ENCODE peak calls at places on chromosomes 16 and 17, in four cellular contexts. One of them, this sample, is unnamed.

GRCh38 chr17:79504181-79504605 is 106.7 kb downstream of the RBFOX3 start:
- DNase-seq in IMR-90: no peak
- DNase-seq in H1: no peak
- DNase-seq in mesendoderm: peak; percentile 30
- DNase-seq in this sample: no peak

GRCh38 chr17:29615048-29615385 is 7.7 kb downstream of the CORO6 start:
- DNase-seq in IMR-90: no peak
- DNase-seq in H1: no peak
- DNase-seq in mesendoderm: no peak
- DNase-seq in this sample: no peak

GRCh38 chr17:27747462-27748359 is 52.6 kb downstream of the NOS2 start:
- DNase-seq in IMR-90: no peak
- DNase-seq in H1: peak; percentile 81
- DNase-seq in mesendoderm: peak; percentile 67
- DNase-seq in this sample: peak; percentile 86

GRCh38 chr17:43713494-43714162 is 45.0 kb downstream of the SOST start:
- DNase-seq in IMR-90: no peak
- DNase-seq in H1: peak; percentile 70
- DNase-seq in mesendoderm: peak; percentile 31
- DNase-seq in this sample: peak; percentile 61

GRCh38 chr17:42458497-42459255 is at the start of gene ATP6V0A1:
- DNase-seq in IMR-90: peak; percentile 81
- DNase-seq in H1: peak; percentile 96
- DNase-seq in mesendoderm: peak; percentile 93
- DNase-seq in this sample: peak; percentile 98

GRCh38 chr17:69907081-69907847 is 167.8 kb upstream of the KCNJ16 start:
- DNase-seq in IMR-90: no peak
- DNase-seq in H1: no peak
- DNase-seq in mesendoderm: no peak
- DNase-seq in this sample: no peak

GRCh38 chr17:17851101-17851500 is 14.3 kb upstream of the SREBF1 start:
- DNase-seq in IMR-90: no peak
- DNase-seq in H1: no peak
- DNase-seq in mesendoderm: no peak
- DNase-seq in this sample: no peak

GRCh38 chr17:47789611-47790520 is 31.7 kb downstream of the OSBPL7 start:
- DNase-seq in IMR-90: peak; percentile 38
- DNase-seq in H1: peak; percentile 83
- DNase-seq in mesendoderm: peak; percentile 65
- DNase-seq in this sample: peak; percentile 84

GRCh38 chr17:77392376-77393273 is 251.9 kb downstream of the SEC14L1 start:
- DNase-seq in IMR-90: no peak
- DNase-seq in H1: peak; percentile 71
- DNase-seq in mesendoderm: peak; percentile 92
- DNase-seq in this sample: peak; percentile 85

GRCh38 chr16:31713945-31714898 is 159.4 kb upstream of the ZNF267 start:
- DNase-seq in IMR-90: no peak
- DNase-seq in H1: peak; percentile 69
- DNase-seq in mesendoderm: peak; percentile 57
- DNase-seq in this sample: peak; percentile 66

GRCh38 chr17:64732336-64733006 is 70.4 kb upstream of the SMURF2 start:
- DNase-seq in IMR-90: peak; percentile 81
- DNase-seq in H1: no peak
- DNase-seq in mesendoderm: no peak
- DNase-seq in this sample: no peak

GRCh38 chr17:41869426-41869825 is 4.2 kb upstream of the KLHL11 start:
- DNase-seq in IMR-90: no peak
- DNase-seq in H1: no peak
- DNase-seq in mesendoderm: no peak
- DNase-seq in this sample: no peak

GRCh38 chr17:55463600-55463999 is 42.0 kb upstream of the MMD start:
- DNase-seq in IMR-90: no peak
- DNase-seq in H1: no peak
- DNase-seq in mesendoderm: no peak
- DNase-seq in this sample: no peak

GRCh38 chr17:72940511-72940910 is 152.0 kb downstream of the SLC39A11 start:
- DNase-seq in IMR-90: no peak
- DNase-seq in H1: no peak
- DNase-seq in mesendoderm: peak; percentile 47
- DNase-seq in this sample: no peak

GRCh38 chr17:27422601-27423000 is 33.6 kb upstream of the KSR1 start:
- DNase-seq in IMR-90: no peak
- DNase-seq in H1: no peak
- DNase-seq in mesendoderm: no peak
- DNase-seq in this sample: no peak

GRCh38 chr16:53224932-53225533 is 170.2 kb downstream of the CHD9 start:
- DNase-seq in IMR-90: peak; percentile 22
- DNase-seq in H1: no peak
- DNase-seq in mesendoderm: peak; percentile 61
- DNase-seq in this sample: no peak

GRCh38 chr17:50371526-50371925 is 1.5 kb downstream of the MRPL27 start:
- DNase-seq in IMR-90: no peak
- DNase-seq in H1: no peak
- DNase-seq in mesendoderm: no peak
- DNase-seq in this sample: no peak
- H4K8ac ChIP-seq in IMR-90: no peak overlapping the region
- H4K8ac ChIP-seq in H1: no peak overlapping the region
- H4K8ac ChIP-seq in mesendoderm: no peak overlapping the region
- H4K8ac ChIP-seq in this sample: no peak overlapping the region

GRCh38 chr16:5466551-5466950 is 369.0 kb upstream of the EEF2KMT start:
- DNase-seq in IMR-90: no peak
- DNase-seq in H1: no peak
- DNase-seq in mesendoderm: peak; percentile 56
- DNase-seq in this sample: peak; percentile 63
- H3K56ac ChIP-seq in IMR-90: no peak overlapping the region
- H3K56ac ChIP-seq in H1: no peak overlapping the region
- H3K56ac ChIP-seq in mesendoderm: no peak overlapping the region
- H3K56ac ChIP-seq in this sample: no peak overlapping the region

GRCh38 chr17:75513667-75514052 is 1.7 kb downstream of the CASKIN2 start:
- DNase-seq in IMR-90: no peak
- DNase-seq in H1: no peak
- DNase-seq in mesendoderm: no peak
- DNase-seq in this sample: no peak

GRCh38 chr17:75511270-75511609 is 4.1 kb downstream of the CASKIN2 start:
- DNase-seq in IMR-90: no peak
- DNase-seq in H1: no peak
- DNase-seq in mesendoderm: no peak
- DNase-seq in this sample: no peak

GRCh38 chr17:75512946-75513666 is 2.2 kb downstream of the CASKIN2 start:
- DNase-seq in IMR-90: peak; percentile 50
- DNase-seq in H1: no peak
- DNase-seq in mesendoderm: no peak
- DNase-seq in this sample: no peak

GRCh38 chr17:75509528-75510258 is 5.6 kb downstream of the CASKIN2 start:
- DNase-seq in IMR-90: no peak
- DNase-seq in H1: no peak
- DNase-seq in mesendoderm: no peak
- DNase-seq in this sample: no peak

GRCh38 chr17:75511610-75512575 is 3.4 kb downstream of the CASKIN2 start:
- DNase-seq in IMR-90: no peak
- DNase-seq in H1: no peak
- DNase-seq in mesendoderm: no peak
- DNase-seq in this sample: no peak
- H4K8ac ChIP-seq in IMR-90: no peak overlapping the region
- H4K8ac ChIP-seq in H1: no peak overlapping the region
- H4K8ac ChIP-seq in mesendoderm: no peak overlapping the region
- H4K8ac ChIP-seq in this sample: no peak overlapping the region

GRCh38 chr17:67477687-67478086 is 100.6 kb downstream of the PITPNC1 start:
- DNase-seq in IMR-90: peak; percentile 80
- DNase-seq in H1: no peak
- DNase-seq in mesendoderm: no peak
- DNase-seq in this sample: no peak

GRCh38 chr17:67478266-67479118 is 101.4 kb downstream of the PITPNC1 start:
- DNase-seq in IMR-90: no peak
- DNase-seq in H1: no peak
- DNase-seq in mesendoderm: no peak
- DNase-seq in this sample: peak; percentile 25

GRCh38 chr17:67475161-67475887 is 98.2 kb downstream of the PITPNC1 start:
- DNase-seq in IMR-90: peak; percentile 72
- DNase-seq in H1: peak; percentile 82
- DNase-seq in mesendoderm: peak; percentile 86
- DNase-seq in this sample: peak; percentile 85

GRCh38 chr17:67479119-67479517 is 102.0 kb downstream of the PITPNC1 start:
- DNase-seq in IMR-90: no peak
- DNase-seq in H1: no peak
- DNase-seq in mesendoderm: no peak
- DNase-seq in this sample: peak; percentile 23

GRCh38 chr17:67476787-67477335 is 99.8 kb downstream of the PITPNC1 start:
- DNase-seq in IMR-90: no peak
- DNase-seq in H1: no peak
- DNase-seq in mesendoderm: no peak
- DNase-seq in this sample: no peak
- H3K56ac ChIP-seq in IMR-90: no peak overlapping the region
- H3K56ac ChIP-seq in H1: no peak overlapping the region
- H3K56ac ChIP-seq in mesendoderm: no peak overlapping the region
- H3K56ac ChIP-seq in this sample: no peak overlapping the region

GRCh38 chr16:3282747-3283524 is at the start of gene ZNF263:
- DNase-seq in IMR-90: peak; percentile 98
- DNase-seq in H1: peak; percentile 90
- DNase-seq in mesendoderm: peak; percentile 99
- DNase-seq in this sample: peak; percentile 96
- H4K8ac ChIP-seq in IMR-90: peak within 1 kb of the TSS; percentile 88
- H4K8ac ChIP-seq in H1: peak within 1 kb of the TSS; percentile 98
- H4K8ac ChIP-seq in mesendoderm: peak within 1 kb of the TSS; percentile 17
- H4K8ac ChIP-seq in this sample: no peak within 1 kb of the TSS

DNA sequence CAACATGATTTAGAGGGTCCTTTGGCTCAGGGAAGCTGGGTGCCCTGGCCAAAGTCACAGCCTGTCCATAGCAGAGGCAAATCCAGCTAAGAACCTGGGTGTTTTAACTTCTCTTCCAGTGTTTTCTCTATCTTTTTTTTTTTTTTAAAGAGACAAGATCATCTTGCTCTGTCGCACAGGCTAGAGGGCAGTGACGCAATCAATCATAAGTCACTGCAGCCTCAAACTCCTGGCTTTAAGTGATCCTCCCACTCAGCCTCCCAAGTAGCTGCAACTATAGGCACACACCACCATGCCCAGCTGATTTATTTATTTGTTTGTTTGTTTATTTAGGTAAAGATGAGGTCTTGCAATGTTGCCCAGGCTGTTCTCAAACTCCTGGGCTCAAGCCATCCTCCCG is 14.8 kb upstream of the GRIN2A start:
- DNase-seq in IMR-90: no peak
- DNase-seq in H1: no peak
- DNase-seq in mesendoderm: no peak
- DNase-seq in this sample: no peak
- H3K56ac ChIP-seq in IMR-90: no peak overlapping the region
- H3K56ac ChIP-seq in H1: no peak overlapping the region
- H3K56ac ChIP-seq in mesendoderm: no peak overlapping the region
- H3K56ac ChIP-seq in this sample: no peak overlapping the region

This sample was measured in H9.